ENCODE peak calls at places on chromosomes 11 and 22, in ten cellular contexts. I is nucleus accumbens; Z is cardiac muscle cell; C is amniotic stem cell; X is AG04449; S is SK-MEL-5; T is GM23248; W is H4; J is fibroblast of mammary gland; L is stimulated activated CD8-positive, alpha-beta memory T cell treated with anti-CD3 and anti-CD28 coated beads, Interleukin-12 subunit alpha, Interleukin-12 subunit beta, amount 100 ng/mL, for 4 hours. Q is an unnamed sample.

GRCh38 chr11:95363710-95364109 is 132.7 kb upstream of the SESN3 start:
- DNase-seq in L (no peak), W (no peak), C (no peak), S (peak), J (no peak), X (no peak), I (no peak), T (no peak), Z (peak), Q (no peak)

GRCh38 chr22:46349238-46349637 is 13.7 kb downstream of the TRMU start:
- DNase-seq in Z (no peak), I (no peak), L (no peak), C (no peak), W (no peak), J (no peak), T (no peak), X (no peak), S (no peak), Q (no peak)

GRCh38 chr11:73998846-73999575 is 9.9 kb downstream of the UCP3 start:
- DNase-seq in X (no peak), L (no peak), J (no peak), W (no peak), Z (no peak), S (no peak), T (no peak), I (no peak), C (no peak), Q (no peak)

GRCh38 chr11:66581261-66581660 is 11.6 kb downstream of the CCDC87 start:
- DNase-seq in X (no peak), W (no peak), I (no peak), C (no peak), Z (no peak), S (no peak), J (no peak), T (no peak), L (no peak), Q (no peak)

GRCh38 chr22:44369241-44369652 is 56.5 kb upstream of the SHISAL1 start:
- DNase-seq in T (no peak), X (no peak), I (no peak), J (no peak), Z (no peak), W (no peak), S (peak), C (no peak), L (no peak), Q (no peak)

GRCh38 chr11:130400793-130401483 is 27.5 kb downstream of the ADAMTS8 start:
- DNase-seq in S (no peak), X (peak), T (peak), C (peak), W (no peak), I (no peak), Z (no peak), J (peak), L (no peak), Q (no peak)

GRCh38 chr11:2085251-2086066 is 53.7 kb downstream of the IGF2 start:
- DNase-seq in T (no peak), J (no peak), I (no peak), Z (no peak), X (no peak), L (no peak), C (no peak), S (no peak), W (no peak), Q (no peak)

GRCh38 chr11:1153951-1154487 is 3.7 kb upstream of the MUC5AC start:
- DNase-seq in J (peak), C (peak), X (peak), W (peak), I (no peak), T (peak), Z (no peak), S (peak), L (no peak), Q (peak)

GRCh38 chr11:15473954-15474837 is 359.5 kb downstream of the INSC start:
- DNase-seq in T (no peak), J (no peak), Z (no peak), C (no peak), I (no peak), S (no peak), X (no peak), W (no peak), L (no peak), Q (no peak)

GRCh38 chr11:9563196-9563730 is 10.2 kb upstream of the WEE1 start:
- DNase-seq in X (no peak), Z (no peak), S (no peak), L (no peak), C (no peak), W (no peak), T (no peak), J (no peak), I (no peak), Q (no peak)

GRCh38 chr22:43399338-43399979 is 12.4 kb upstream of the MPPED1 start:
- DNase-seq in C (no peak), I (no peak), X (no peak), Z (no peak), W (no peak), L (no peak), J (no peak), T (no peak), S (peak), Q (no peak)

GRCh38 chr11:102717280-102717679 is 7.5 kb downstream of the MMP8 start:
- DNase-seq in J (no peak), Z (no peak), L (no peak), S (no peak), W (no peak), X (no peak), T (no peak), C (no peak), I (no peak), Q (no peak)

GRCh38 chr11:31943056-31943780 is 132.1 kb upstream of the PAX6 start:
- DNase-seq in X (no peak), L (no peak), S (no peak), J (no peak), C (no peak), I (no peak), Z (no peak), W (no peak), T (no peak), Q (no peak)

GRCh38 chr11:87298155-87298554 is 260.4 kb downstream of the TMEM135 start:
- DNase-seq in J (no peak), W (no peak), C (no peak), T (no peak), L (no peak), Z (no peak), I (no peak), X (no peak), S (no peak), Q (no peak)

GRCh38 chr22:44753189-44754042 is 1.0 kb downstream of the ARHGAP8 start:
- DNase-seq in Z (peak), L (no peak), W (no peak), T (peak), C (no peak), J (peak), S (no peak), X (peak), I (no peak), Q (no peak)

GRCh38 chr22:36510966-36511881 is 4.4 kb upstream of the FOXRED2 start:
- DNase-seq in I (peak), X (no peak), T (peak), L (peak), J (peak), C (no peak), W (peak), Z (peak), S (peak), Q (no peak)

GRCh38 chr11:88101881-88102594 is 73.2 kb downstream of the RAB38 start:
- DNase-seq in X (no peak), W (no peak), L (no peak), Z (no peak), S (peak), C (no peak), J (no peak), T (no peak), I (no peak), Q (no peak)

GRCh38 chr11:26522912-26523610 is 49.0 kb downstream of the MUC15 start:
- DNase-seq in T (peak), Z (no peak), W (peak), S (peak), I (no peak), C (no peak), J (peak), L (no peak), X (no peak), Q (no peak)

GRCh38 chr22:28075260-28075981 is 156.4 kb upstream of the PITPNB start:
- DNase-seq in T (peak), L (no peak), W (peak), C (peak), I (no peak), X (peak), Z (no peak), J (peak), S (peak), Q (no peak)

GRCh38 chr22:46075764-46076531 is 74.4 kb upstream of the PPARA start:
- DNase-seq in X (no peak), I (no peak), J (no peak), L (no peak), T (no peak), W (no peak), Z (no peak), S (peak), C (no peak), Q (peak)

GRCh38 chr11:61726775-61727174 is 25.7 kb upstream of the MYRF start:
- DNase-seq in W (no peak), Z (no peak), S (no peak), J (no peak), C (no peak), T (no peak), I (no peak), X (no peak), L (no peak), Q (no peak)

GRCh38 chr11:77140231-77140959 is 12.3 kb downstream of the MYO7A start:
- DNase-seq in L (no peak), T (peak), S (no peak), C (no peak), Z (peak), I (no peak), X (no peak), W (no peak), J (peak), Q (no peak)

GRCh38 chr22:46280063-46280817 is 12.4 kb downstream of the TTC38 start:
- DNase-seq in C (no peak), W (no peak), S (no peak), Z (no peak), I (no peak), J (no peak), L (no peak), T (no peak), X (no peak), Q (no peak)

GRCh38 chr22:24951942-24952836 is at the start of gene KIAA1671:
- DNase-seq in I (peak), S (peak), W (peak), J (peak), T (peak), L (peak), C (no peak), Z (peak), X (no peak), Q (peak)

GRCh38 chr11:19432370-19433163 is 191.8 kb upstream of the E2F8 start:
- DNase-seq in I (no peak), X (peak), W (peak), S (no peak), Z (no peak), L (no peak), T (peak), C (no peak), J (peak), Q (no peak)